ENCODE peak calls at places on chromosomes 16 and 17, in seven cellular contexts. K is HCT116, C is prostate gland, E is GM12891, R is suprapubic skin, M is K562, Z is endothelial cell of umbilical vein. A is an unnamed sample.

GRCh38 chr17:29596811-29597210 is 3.9 kb downstream of the ANKRD13B start:
- DNase-seq in C (no peak), R (no peak), Z (no peak), M (peak; percentile 37), K (no peak), E (no peak), A (no peak)

GRCh38 chr17:30599424-30600061 is 122.3 kb downstream of the GOSR1 start:
- DNase-seq in R (no peak), C (no peak), M (no peak), E (no peak), Z (no peak), K (no peak), A (no peak)

GRCh38 chr16:88785106-88785924 is at the start of gene PIEZO1:
- DNase-seq in R (no peak), E (peak; percentile 83), M (peak; percentile 93), K (no peak), Z (peak; percentile 53), C (peak; percentile 61), A (no peak)

GRCh38 chr17:56203430-56203829 is 50.2 kb downstream of the ANKFN1 start:
- DNase-seq in E (no peak), C (no peak), R (no peak), K (peak; percentile 49), Z (no peak), M (peak; percentile 48), A (no peak)

GRCh38 chr16:2715064-2715463 is 5.0 kb downstream of the PRSS27 start:
- DNase-seq in K (no peak), Z (no peak), M (no peak), R (no peak), C (no peak), E (no peak), A (no peak)

GRCh38 chr17:66717680-66718079 is 117.2 kb upstream of the CACNG5 start:
- DNase-seq in R (no peak), K (no peak), E (no peak), Z (no peak), M (no peak), C (no peak), A (no peak)

GRCh38 chr17:49364119-49364518 is 2.1 kb upstream of the ZNF652 start:
- DNase-seq in C (no peak), M (no peak), K (no peak), E (no peak), Z (no peak), R (no peak), A (no peak)

GRCh38 chr16:17365591-17366298 is 105.0 kb downstream of the XYLT1 start:
- DNase-seq in M (no peak), C (no peak), E (no peak), Z (no peak), R (no peak), K (no peak), A (no peak)

GRCh38 chr17:13940858-13941665 is 128.2 kb upstream of the COX10 start:
- DNase-seq in R (no peak), M (no peak), Z (no peak), E (no peak), C (no peak), K (peak; percentile 46), A (no peak)

GRCh38 chr16:1310832-1311200 is 1.4 kb downstream of the UBE2I start:
- DNase-seq in C (no peak), Z (peak; percentile 29), K (no peak), R (no peak), M (no peak), E (no peak), A (no peak)

GRCh38 chr17:49787932-49788442 is 494 bp upstream of the KAT7 start:
- DNase-seq in Z (no peak), E (no peak), K (no peak), C (no peak), M (no peak), R (no peak), A (no peak)

GRCh38 chr16:70160388-70160787 is 13.2 kb upstream of the CLEC18C start:
- DNase-seq in E (no peak), Z (no peak), K (no peak), C (peak; percentile 3), M (peak; percentile 9), R (no peak), A (peak; percentile 92)

GRCh38 chr16:26363581-26363980 is 671.8 kb downstream of the HS3ST4 start:
- DNase-seq in R (no peak), M (no peak), E (no peak), C (no peak), K (no peak), Z (no peak), A (no peak)

GRCh38 chr17:39903158-39903884 is 15.1 kb downstream of the GSDMB start:
- DNase-seq in Z (no peak), M (peak; percentile 85), C (no peak), K (no peak), E (no peak), R (no peak), A (no peak)

GRCh38 chr16:57750796-57751538 is 15.4 kb downstream of the KATNB1 start:
- DNase-seq in C (no peak), K (no peak), M (no peak), Z (no peak), E (no peak), R (no peak), A (no peak)

GRCh38 chr16:17304814-17305169 is 166.0 kb downstream of the XYLT1 start:
- DNase-seq in K (no peak), Z (no peak), C (no peak), E (no peak), M (no peak), R (no peak), A (no peak)

GRCh38 chr16:77700846-77701245 is 21.5 kb upstream of the NUDT7 start:
- DNase-seq in K (no peak), E (no peak), R (no peak), C (no peak), Z (no peak), M (no peak), A (peak; percentile 17)

GRCh38 chr16:85979605-85980004 is 80.6 kb downstream of the IRF8 start:
- DNase-seq in E (no peak), Z (no peak), C (no peak), M (no peak), K (no peak), R (no peak), A (no peak)

GRCh38 chr16:46817961-46818360 is 13.0 kb downstream of the C16orf87 start:
- DNase-seq in Z (peak; percentile 16), K (no peak), E (no peak), M (no peak), C (no peak), R (no peak), A (no peak)

GRCh38 chr17:41411072-41411840 is 13.1 kb downstream of the KRT37 start:
- DNase-seq in C (no peak), R (no peak), M (no peak), E (no peak), Z (no peak), K (no peak), A (no peak)

GRCh38 chr17:34902761-34903325 is 58.4 kb downstream of the CCT6B start:
- DNase-seq in K (no peak), Z (no peak), R (no peak), E (no peak), M (no peak), C (no peak), A (no peak)

GRCh38 chr17:18877104-18877503 is 19.2 kb downstream of the PRPSAP2 start:
- DNase-seq in Z (no peak), K (no peak), R (no peak), M (no peak), E (no peak), C (no peak), A (no peak)

GRCh38 chr17:44108440-44109311 is 14.8 kb downstream of the HDAC5 start:
- DNase-seq in C (peak; percentile 29), M (peak; percentile 76), Z (no peak), E (no peak), K (no peak), R (peak; percentile 85), A (peak; percentile 95)
- TF ChIP-seq POLR2A in C (no peak), M (no peak), Z (no peak), E (no peak), K (no peak), R (no peak), A (no peak)

DNA sequence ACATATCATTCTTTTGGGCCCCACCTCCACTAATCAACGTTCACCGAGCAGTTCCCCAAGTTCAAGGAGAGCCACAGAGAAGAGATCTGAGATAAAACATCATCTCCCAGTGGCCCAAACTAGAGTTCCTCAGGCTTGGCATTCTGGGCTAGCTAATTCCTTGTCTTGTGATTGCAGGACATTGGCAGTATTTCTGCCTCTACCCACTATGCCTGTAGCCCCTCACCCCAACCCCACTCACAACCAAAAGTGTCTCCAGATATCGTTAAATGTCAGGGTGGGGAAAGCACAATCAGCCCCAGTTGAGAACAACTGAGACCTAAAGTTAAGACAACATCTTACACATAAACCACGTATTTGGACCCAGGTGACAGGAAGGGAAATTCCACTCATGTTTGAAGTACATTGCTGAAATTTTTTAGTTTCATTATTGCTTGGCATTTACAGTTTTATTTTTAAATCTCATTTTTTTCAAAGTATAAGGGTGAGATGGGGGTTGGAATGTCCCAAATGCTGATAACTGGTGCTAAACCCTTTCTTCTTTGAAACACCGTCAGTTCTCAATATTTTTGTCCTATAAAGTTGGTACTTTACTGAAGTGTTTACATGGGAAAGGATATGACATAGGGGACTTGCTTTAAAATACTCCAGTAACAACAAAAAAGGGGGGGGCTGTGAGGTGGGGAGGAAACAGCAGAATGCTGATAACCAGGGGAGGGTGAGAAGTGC is 13.6 kb downstream of the ZC3H7A start:
- DNase-seq in E (no peak), R (no peak), Z (peak; percentile 88), M (peak; percentile 58), C (no peak), K (no peak), A (no peak)
- TF ChIP-seq POLR2AphosphoS5 in E (peak; percentile 58), R (no peak), Z (no peak), M (no peak), C (no peak), K (no peak), A (no peak)

DNA sequence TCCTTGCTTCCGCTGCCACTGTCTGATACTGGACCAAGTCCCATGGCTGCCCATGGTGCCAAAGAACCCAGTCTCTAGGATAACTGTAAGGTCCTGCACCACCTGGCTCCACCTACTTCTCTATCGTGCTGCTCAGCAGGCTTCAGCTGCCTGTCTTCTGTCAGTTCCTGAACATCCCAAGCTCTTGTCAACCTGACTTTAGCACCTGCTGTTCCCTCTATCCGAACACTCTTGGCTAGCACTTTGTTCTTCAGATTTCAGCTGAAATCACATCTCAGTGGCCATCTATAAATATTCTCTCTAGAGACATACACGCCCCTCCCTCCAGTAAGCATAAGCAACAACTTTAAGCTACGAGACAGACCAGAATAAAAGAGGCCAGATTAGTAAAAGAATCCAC is 15.0 kb upstream of the TMEM101 start:
- DNase-seq in C (no peak), K (no peak), R (no peak), M (no peak), Z (no peak), E (no peak), A (no peak)
- TF ChIP-seq POLR2A in C (no peak), K (no peak), R (no peak), M (peak; percentile 1), Z (no peak), E (no peak), A (no peak)

DNA sequence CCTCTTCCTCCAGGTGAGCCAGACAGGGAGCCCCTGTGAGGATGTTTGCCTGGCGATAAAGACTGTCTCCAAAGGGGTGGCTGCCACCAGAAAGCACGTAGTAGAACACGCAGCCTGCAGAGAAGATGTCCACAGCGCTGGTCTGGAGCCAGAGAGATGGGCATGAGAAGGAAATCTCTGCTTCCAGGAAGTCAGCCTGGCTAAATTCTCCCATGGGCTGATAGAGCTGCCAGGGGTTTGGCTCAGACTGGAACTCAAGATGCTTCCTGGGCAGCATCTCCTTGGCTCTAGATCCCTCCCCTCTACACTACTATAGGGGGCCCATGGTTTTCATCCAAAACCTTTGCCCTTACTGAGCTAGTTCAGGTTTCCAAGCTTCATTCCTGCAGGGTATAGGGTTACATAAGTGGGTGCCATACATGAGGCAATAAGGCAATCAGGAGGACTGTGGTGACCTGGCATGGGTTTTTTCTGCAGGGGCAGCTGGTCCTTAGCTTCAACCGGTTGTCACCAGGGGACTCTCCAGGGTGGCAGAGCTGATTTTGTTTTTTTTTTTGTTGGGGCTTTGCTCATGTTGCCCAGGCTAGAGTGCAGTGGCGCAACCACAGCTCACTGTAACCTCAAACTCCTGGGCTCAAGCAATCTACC is 13.6 kb downstream of the PLK1 start:
- DNase-seq in E (no peak), M (no peak), Z (no peak), K (no peak), R (no peak), C (no peak), A (no peak)
- TF ChIP-seq POLR2AphosphoS5 in E (no peak), M (no peak), Z (no peak), K (no peak), R (no peak), C (no peak), A (no peak)